ENCODE peak calls at places on chromosomes 5 and 9, in four cellular contexts. One of them, this sample, is unnamed.
A peak's percentile ranks its signal among the peaks of the same experiment; 100 is the strongest.

GRCh38 chr9:38054653-38055052 is 14.4 kb downstream of the SHB start:
- DNase-seq in RPMI8226: no peak
- DNase-seq in HCT116: no peak
- DNase-seq in psoas muscle: no peak
- DNase-seq in this sample: no peak

GRCh38 chr5:81232449-81233079 is 558 bp upstream of the CKMT2 start:
- DNase-seq in RPMI8226: no peak
- DNase-seq in HCT116: no peak
- DNase-seq in psoas muscle: peak; percentile 84
- DNase-seq in this sample: peak; percentile 91

GRCh38 chr5:151086192-151086869 is 5.5 kb upstream of the TNIP1 start:
- DNase-seq in RPMI8226: peak; percentile 36
- DNase-seq in HCT116: no peak
- DNase-seq in psoas muscle: no peak
- DNase-seq in this sample: no peak

GRCh38 chr5:52693279-52693678 is 94.4 kb upstream of the ITGA1 start:
- DNase-seq in RPMI8226: no peak
- DNase-seq in HCT116: no peak
- DNase-seq in psoas muscle: peak; percentile 16
- DNase-seq in this sample: peak; percentile 73

GRCh38 chr5:135491038-135491551 is 38.9 kb upstream of the TIFAB start:
- DNase-seq in RPMI8226: no peak
- DNase-seq in HCT116: no peak
- DNase-seq in psoas muscle: no peak
- DNase-seq in this sample: no peak

GRCh38 chr5:31511305-31511704 is 20.6 kb downstream of the DROSHA start:
- DNase-seq in RPMI8226: no peak
- DNase-seq in HCT116: no peak
- DNase-seq in psoas muscle: no peak
- DNase-seq in this sample: no peak

GRCh38 chr5:55638455-55638854 is 73.7 kb downstream of the SLC38A9 start:
- DNase-seq in RPMI8226: no peak
- DNase-seq in HCT116: no peak
- DNase-seq in psoas muscle: no peak
- DNase-seq in this sample: no peak

GRCh38 chr9:129724456-129725190 is 28.2 kb downstream of the PTGES start:
- DNase-seq in RPMI8226: no peak
- DNase-seq in HCT116: no peak
- DNase-seq in psoas muscle: peak; percentile 45
- DNase-seq in this sample: no peak

GRCh38 chr5:18745988-18746615 is 1111.8 kb downstream of the TAF11L14 start:
- DNase-seq in RPMI8226: peak; percentile 80
- DNase-seq in HCT116: no peak
- DNase-seq in psoas muscle: no peak
- DNase-seq in this sample: no peak

GRCh38 chr9:135332979-135333748 is 146.4 kb upstream of the PPP1R26 start:
- DNase-seq in RPMI8226: peak; percentile 1
- DNase-seq in HCT116: no peak
- DNase-seq in psoas muscle: no peak
- DNase-seq in this sample: no peak

GRCh38 chr9:134130503-134131375 is 5.1 kb upstream of the WDR5 start:
- DNase-seq in RPMI8226: no peak
- DNase-seq in HCT116: no peak
- DNase-seq in psoas muscle: peak; percentile 55
- DNase-seq in this sample: peak; percentile 84

GRCh38 chr9:129968690-129969485 is 74.1 kb downstream of the FNBP1 start:
- DNase-seq in RPMI8226: no peak
- DNase-seq in HCT116: no peak
- DNase-seq in psoas muscle: no peak
- DNase-seq in this sample: no peak

GRCh38 chr9:114372971-114373591 is 14.7 kb downstream of the AKNA start:
- DNase-seq in RPMI8226: peak; percentile 88
- DNase-seq in HCT116: no peak
- DNase-seq in psoas muscle: peak; percentile 54
- DNase-seq in this sample: peak; percentile 93

GRCh38 chr9:2622361-2623045 is 916 bp downstream of the VLDLR start:
- DNase-seq in RPMI8226: peak; percentile 36
- DNase-seq in HCT116: no peak
- DNase-seq in psoas muscle: peak; percentile 38
- DNase-seq in this sample: no peak

GRCh38 chr9:78694950-78695349 is 398.0 kb downstream of the PSAT1 start:
- DNase-seq in RPMI8226: no peak
- DNase-seq in HCT116: no peak
- DNase-seq in psoas muscle: no peak
- DNase-seq in this sample: no peak

GRCh38 chr5:172768573-172769323 is 2.2 kb downstream of the DUSP1 start:
- DNase-seq in RPMI8226: no peak
- DNase-seq in HCT116: no peak
- DNase-seq in psoas muscle: peak; percentile 36
- DNase-seq in this sample: no peak

GRCh38 chr5:157160001-157160400 is 6.1 kb downstream of the GARIN3 start:
- DNase-seq in RPMI8226: no peak
- DNase-seq in HCT116: no peak
- DNase-seq in psoas muscle: no peak
- DNase-seq in this sample: no peak

GRCh38 chr9:74078647-74079046 is 418.5 kb upstream of the RORB start:
- DNase-seq in RPMI8226: no peak
- DNase-seq in HCT116: no peak
- DNase-seq in psoas muscle: no peak
- DNase-seq in this sample: no peak

GRCh38 chr5:37640088-37640487 is 199.8 kb downstream of the GDNF start:
- DNase-seq in RPMI8226: no peak
- DNase-seq in HCT116: no peak
- DNase-seq in psoas muscle: no peak
- DNase-seq in this sample: no peak